ENCODE peak calls at places on chromosomes 16 and 17, in nine cellular contexts. H is transverse colon; U is stimulated activated CD4-positive, alpha-beta T cell treated with anti-CD3 and anti-CD28 coated beads, Interleukin-2, amount 100 ng/mL, for 48 hours; R is fibroblast of mammary gland; Y is GM12864; K is activated T-helper 1 cell treated with anti-CD3 and anti-CD28 coated beads, Interleukin-2, amount 50 U/mL, for 16 hours; O is fibroblast of the conjunctiva; B is effector memory CD4-positive, alpha-beta T cell; D is mammary epithelial cell. T is an unnamed sample.

GRCh38 chr17:54426287-54426886 is 474.3 kb upstream of the TOM1L1 start:
- DNase-seq in U (no peak), B (no peak), Y (no peak), H (no peak), R (peak), O (no peak), K (no peak), D (peak), T (no peak)

GRCh38 chr17:79423811-79424465 is 186.9 kb downstream of the RBFOX3 start:
- DNase-seq in O (no peak), H (no peak), B (no peak), Y (no peak), R (no peak), K (no peak), D (no peak), U (no peak), T (no peak)

GRCh38 chr17:71437176-71437575 is 683.6 kb upstream of the SOX9 start:
- DNase-seq in O (no peak), R (no peak), U (no peak), H (no peak), D (no peak), Y (no peak), K (no peak), B (no peak), T (no peak)

GRCh38 chr16:17271687-17272086 is 199.1 kb downstream of the XYLT1 start:
- DNase-seq in B (no peak), U (no peak), K (no peak), H (peak), R (no peak), O (no peak), Y (no peak), D (no peak), T (peak)

GRCh38 chr16:88883946-88884345 is 17.5 kb upstream of the PABPN1L start:
- DNase-seq in D (no peak), K (no peak), O (no peak), B (no peak), U (no peak), H (no peak), Y (no peak), R (no peak), T (no peak)

GRCh38 chr17:29593546-29594440 is 861 bp downstream of the ANKRD13B start:
- DNase-seq in O (no peak), D (no peak), B (no peak), H (peak), Y (no peak), R (no peak), K (no peak), U (no peak), T (no peak)

GRCh38 chr17:9488556-9488955 is 87.1 kb downstream of the STX8 start:
- DNase-seq in B (no peak), U (no peak), Y (no peak), R (peak), O (no peak), K (no peak), H (no peak), D (no peak), T (no peak)

GRCh38 chr16:55645986-55646385 is 9.8 kb upstream of the SLC6A2 start:
- DNase-seq in O (no peak), R (no peak), K (no peak), D (no peak), Y (no peak), B (no peak), H (no peak), U (no peak), T (no peak)

GRCh38 chr16:89909777-89910716 is 8.6 kb upstream of the MC1R start:
- DNase-seq in B (peak), H (peak), Y (no peak), K (peak), O (peak), D (peak), U (peak), R (peak), T (peak)

GRCh38 chr17:44559288-44560249 is 2.3 kb downstream of the FZD2 start:
- DNase-seq in R (no peak), O (no peak), K (no peak), Y (no peak), H (no peak), D (no peak), U (no peak), B (no peak), T (no peak)

GRCh38 chr16:57689772-57690558 is 4.6 kb upstream of the DRC7 start:
- DNase-seq in K (no peak), U (no peak), Y (peak), O (no peak), B (no peak), R (no peak), D (no peak), H (no peak), T (no peak)

GRCh38 chr16:89365996-89366395 is 124.4 kb downstream of the ANKRD11 start:
- DNase-seq in R (no peak), B (no peak), K (no peak), Y (no peak), D (no peak), U (no peak), H (no peak), O (no peak), T (no peak)

GRCh38 chr16:9955677-9956076 is 226.6 kb downstream of the GRIN2A start:
- DNase-seq in B (no peak), U (no peak), K (no peak), D (no peak), O (no peak), H (no peak), R (no peak), Y (no peak), T (no peak)